ENCODE peak calls at places on chromosomes 4 and X, in ten cellular contexts. One of them, this sample, is unnamed.

GRCh38 chrX:153245288-153245731 is 66.2 kb downstream of the MAGEA1 start:
- DNase-seq in activated CD8-positive, alpha-beta memory T cell treated with anti-CD3 and anti-CD28 coated beads for 48 hours: no peak
- DNase-seq in stimulated activated CD4-positive, alpha-beta T cell treated with anti-CD3 and anti-CD28 coated beads, Interleukin-1b, Interleukin-23, amount 100 ng/mL, for 24 hours: no peak
- DNase-seq in ELF-1: peak
- DNase-seq in Kasumi-1: no peak
- DNase-seq in RPMI8226: no peak
- DNase-seq in NCI-H1105 treated with DMSO at 0.1 percent for 48 hours: peak
- DNase-seq in posterior cingulate gyrus: no peak
- DNase-seq in K562: peak
- DNase-seq in CD4-positive, alpha-beta memory T cell: no peak
- DNase-seq in this sample: no peak

GRCh38 chrX:77668391-77669237 is 117.4 kb downstream of the ATRX start:
- DNase-seq in activated CD8-positive, alpha-beta memory T cell treated with anti-CD3 and anti-CD28 coated beads for 48 hours: no peak
- DNase-seq in Kasumi-1: peak
- DNase-seq in stimulated activated CD4-positive, alpha-beta T cell treated with anti-CD3 and anti-CD28 coated beads, Interleukin-1b, Interleukin-23, amount 100 ng/mL, for 24 hours: no peak
- DNase-seq in RPMI8226: no peak
- DNase-seq in K562: no peak
- DNase-seq in posterior cingulate gyrus: no peak
- DNase-seq in NCI-H1105 treated with DMSO at 0.1 percent for 48 hours: no peak
- DNase-seq in ELF-1: no peak
- DNase-seq in CD4-positive, alpha-beta memory T cell: no peak
- DNase-seq in this sample: no peak

GRCh38 chrX:129755779-129756650 is 17.2 kb downstream of the XPNPEP2 start:
- DNase-seq in ELF-1: peak
- DNase-seq in CD4-positive, alpha-beta memory T cell: peak
- DNase-seq in activated CD8-positive, alpha-beta memory T cell treated with anti-CD3 and anti-CD28 coated beads for 48 hours: no peak
- DNase-seq in Kasumi-1: no peak
- DNase-seq in posterior cingulate gyrus: no peak
- DNase-seq in stimulated activated CD4-positive, alpha-beta T cell treated with anti-CD3 and anti-CD28 coated beads, Interleukin-1b, Interleukin-23, amount 100 ng/mL, for 24 hours: no peak
- DNase-seq in NCI-H1105 treated with DMSO at 0.1 percent for 48 hours: no peak
- DNase-seq in K562: peak
- DNase-seq in RPMI8226: no peak
- DNase-seq in this sample: no peak

GRCh38 chr4:95563638-95564337 is 15.0 kb upstream of the UNC5C start:
- DNase-seq in K562: no peak
- DNase-seq in posterior cingulate gyrus: no peak
- DNase-seq in RPMI8226: no peak
- DNase-seq in Kasumi-1: no peak
- DNase-seq in NCI-H1105 treated with DMSO at 0.1 percent for 48 hours: no peak
- DNase-seq in activated CD8-positive, alpha-beta memory T cell treated with anti-CD3 and anti-CD28 coated beads for 48 hours: no peak
- DNase-seq in stimulated activated CD4-positive, alpha-beta T cell treated with anti-CD3 and anti-CD28 coated beads, Interleukin-1b, Interleukin-23, amount 100 ng/mL, for 24 hours: no peak
- DNase-seq in CD4-positive, alpha-beta memory T cell: no peak
- DNase-seq in ELF-1: no peak
- DNase-seq in this sample: no peak

GRCh38 chr4:86594559-86595425 is 677 bp downstream of the PTPN13 start:
- DNase-seq in RPMI8226: peak
- DNase-seq in K562: no peak
- DNase-seq in ELF-1: peak
- DNase-seq in activated CD8-positive, alpha-beta memory T cell treated with anti-CD3 and anti-CD28 coated beads for 48 hours: no peak
- DNase-seq in NCI-H1105 treated with DMSO at 0.1 percent for 48 hours: peak
- DNase-seq in posterior cingulate gyrus: no peak
- DNase-seq in Kasumi-1: peak
- DNase-seq in CD4-positive, alpha-beta memory T cell: peak
- DNase-seq in stimulated activated CD4-positive, alpha-beta T cell treated with anti-CD3 and anti-CD28 coated beads, Interleukin-1b, Interleukin-23, amount 100 ng/mL, for 24 hours: no peak
- DNase-seq in this sample: no peak

GRCh38 chr4:30600246-30600645 is 119.9 kb upstream of the PCDH7 start:
- DNase-seq in NCI-H1105 treated with DMSO at 0.1 percent for 48 hours: no peak
- DNase-seq in posterior cingulate gyrus: no peak
- DNase-seq in K562: no peak
- DNase-seq in CD4-positive, alpha-beta memory T cell: no peak
- DNase-seq in RPMI8226: no peak
- DNase-seq in activated CD8-positive, alpha-beta memory T cell treated with anti-CD3 and anti-CD28 coated beads for 48 hours: no peak
- DNase-seq in stimulated activated CD4-positive, alpha-beta T cell treated with anti-CD3 and anti-CD28 coated beads, Interleukin-1b, Interleukin-23, amount 100 ng/mL, for 24 hours: no peak
- DNase-seq in Kasumi-1: no peak
- DNase-seq in ELF-1: no peak
- DNase-seq in this sample: no peak

GRCh38 chrX:3713225-3713936 is at the start of gene PRKX:
- DNase-seq in activated CD8-positive, alpha-beta memory T cell treated with anti-CD3 and anti-CD28 coated beads for 48 hours: peak
- DNase-seq in K562: peak
- DNase-seq in RPMI8226: peak
- DNase-seq in Kasumi-1: peak
- DNase-seq in stimulated activated CD4-positive, alpha-beta T cell treated with anti-CD3 and anti-CD28 coated beads, Interleukin-1b, Interleukin-23, amount 100 ng/mL, for 24 hours: peak
- DNase-seq in posterior cingulate gyrus: no peak
- DNase-seq in NCI-H1105 treated with DMSO at 0.1 percent for 48 hours: peak
- DNase-seq in ELF-1: peak
- DNase-seq in CD4-positive, alpha-beta memory T cell: peak
- DNase-seq in this sample: peak

GRCh38 chrX:13932416-13932815 is 97.3 kb downstream of the GEMIN8 start:
- DNase-seq in stimulated activated CD4-positive, alpha-beta T cell treated with anti-CD3 and anti-CD28 coated beads, Interleukin-1b, Interleukin-23, amount 100 ng/mL, for 24 hours: no peak
- DNase-seq in posterior cingulate gyrus: no peak
- DNase-seq in NCI-H1105 treated with DMSO at 0.1 percent for 48 hours: no peak
- DNase-seq in CD4-positive, alpha-beta memory T cell: no peak
- DNase-seq in activated CD8-positive, alpha-beta memory T cell treated with anti-CD3 and anti-CD28 coated beads for 48 hours: no peak
- DNase-seq in ELF-1: no peak
- DNase-seq in RPMI8226: no peak
- DNase-seq in Kasumi-1: no peak
- DNase-seq in K562: no peak
- DNase-seq in this sample: no peak

GRCh38 chrX:96435636-96436035 is 249.0 kb upstream of the DIAPH2 start:
- DNase-seq in stimulated activated CD4-positive, alpha-beta T cell treated with anti-CD3 and anti-CD28 coated beads, Interleukin-1b, Interleukin-23, amount 100 ng/mL, for 24 hours: no peak
- DNase-seq in CD4-positive, alpha-beta memory T cell: no peak
- DNase-seq in Kasumi-1: no peak
- DNase-seq in NCI-H1105 treated with DMSO at 0.1 percent for 48 hours: no peak
- DNase-seq in K562: no peak
- DNase-seq in posterior cingulate gyrus: no peak
- DNase-seq in ELF-1: no peak
- DNase-seq in activated CD8-positive, alpha-beta memory T cell treated with anti-CD3 and anti-CD28 coated beads for 48 hours: no peak
- DNase-seq in RPMI8226: no peak
- DNase-seq in this sample: no peak

GRCh38 chr4:3442959-3443749 is 1.4 kb downstream of the HGFAC start:
- DNase-seq in ELF-1: peak
- DNase-seq in NCI-H1105 treated with DMSO at 0.1 percent for 48 hours: peak
- DNase-seq in CD4-positive, alpha-beta memory T cell: peak
- DNase-seq in stimulated activated CD4-positive, alpha-beta T cell treated with anti-CD3 and anti-CD28 coated beads, Interleukin-1b, Interleukin-23, amount 100 ng/mL, for 24 hours: peak
- DNase-seq in RPMI8226: peak
- DNase-seq in activated CD8-positive, alpha-beta memory T cell treated with anti-CD3 and anti-CD28 coated beads for 48 hours: peak
- DNase-seq in Kasumi-1: peak
- DNase-seq in posterior cingulate gyrus: no peak
- DNase-seq in K562: peak
- DNase-seq in this sample: peak

GRCh38 chr4:16043820-16044554 is 39.8 kb downstream of the PROM1 start:
- DNase-seq in activated CD8-positive, alpha-beta memory T cell treated with anti-CD3 and anti-CD28 coated beads for 48 hours: no peak
- DNase-seq in Kasumi-1: no peak
- DNase-seq in CD4-positive, alpha-beta memory T cell: no peak
- DNase-seq in ELF-1: no peak
- DNase-seq in stimulated activated CD4-positive, alpha-beta T cell treated with anti-CD3 and anti-CD28 coated beads, Interleukin-1b, Interleukin-23, amount 100 ng/mL, for 24 hours: no peak
- DNase-seq in NCI-H1105 treated with DMSO at 0.1 percent for 48 hours: peak
- DNase-seq in K562: no peak
- DNase-seq in posterior cingulate gyrus: no peak
- DNase-seq in RPMI8226: no peak
- DNase-seq in this sample: no peak

GRCh38 chr4:187235456-187236170 is 512.0 kb upstream of the FAT1 start:
- DNase-seq in stimulated activated CD4-positive, alpha-beta T cell treated with anti-CD3 and anti-CD28 coated beads, Interleukin-1b, Interleukin-23, amount 100 ng/mL, for 24 hours: no peak
- DNase-seq in ELF-1: no peak
- DNase-seq in activated CD8-positive, alpha-beta memory T cell treated with anti-CD3 and anti-CD28 coated beads for 48 hours: no peak
- DNase-seq in RPMI8226: no peak
- DNase-seq in posterior cingulate gyrus: peak
- DNase-seq in NCI-H1105 treated with DMSO at 0.1 percent for 48 hours: no peak
- DNase-seq in CD4-positive, alpha-beta memory T cell: no peak
- DNase-seq in Kasumi-1: no peak
- DNase-seq in K562: no peak
- DNase-seq in this sample: no peak

This sample was measured in NCI-H1092.